ENCODE peak calls at places on chromosomes 3 and 15, in ten cellular contexts. One of them, this sample, is unnamed.

GRCh38 chr3:197041875-197042488 is 12.4 kb upstream of the MELTF start:
- DNase-seq in amniotic stem cell: no peak
- DNase-seq in GM13976: no peak
- DNase-seq in ELR: no peak
- DNase-seq in brain pericyte: no peak
- DNase-seq in KG1: no peak
- DNase-seq in GM10248: no peak
- DNase-seq in stimulated activated CD8-positive, alpha-beta memory T cell treated with anti-CD3 and anti-CD28 coated beads, Interleukin-7, amount 100 ng/mL, for 4 hours: no peak
- DNase-seq in A549: no peak
- DNase-seq in HEK293T: no peak
- DNase-seq in this sample: no peak

GRCh38 chr3:167814441-167814951 is 79.0 kb downstream of the SERPINI1 start:
- DNase-seq in stimulated activated CD8-positive, alpha-beta memory T cell treated with anti-CD3 and anti-CD28 coated beads, Interleukin-7, amount 100 ng/mL, for 4 hours: no peak
- DNase-seq in HEK293T: no peak
- DNase-seq in ELR: no peak
- DNase-seq in KG1: no peak
- DNase-seq in amniotic stem cell: peak
- DNase-seq in brain pericyte: no peak
- DNase-seq in GM10248: no peak
- DNase-seq in GM13976: no peak
- DNase-seq in A549: peak
- DNase-seq in this sample: no peak

GRCh38 chr3:101998256-101998926 is 149.1 kb downstream of the NFKBIZ start:
- DNase-seq in HEK293T: no peak
- DNase-seq in amniotic stem cell: no peak
- DNase-seq in brain pericyte: no peak
- DNase-seq in stimulated activated CD8-positive, alpha-beta memory T cell treated with anti-CD3 and anti-CD28 coated beads, Interleukin-7, amount 100 ng/mL, for 4 hours: no peak
- DNase-seq in A549: peak
- DNase-seq in GM10248: no peak
- DNase-seq in KG1: no peak
- DNase-seq in ELR: no peak
- DNase-seq in GM13976: no peak
- DNase-seq in this sample: no peak

GRCh38 chr3:123026551-123027291 is 842 bp downstream of the SEMA5B start:
- DNase-seq in A549: peak
- DNase-seq in amniotic stem cell: no peak
- DNase-seq in HEK293T: no peak
- DNase-seq in stimulated activated CD8-positive, alpha-beta memory T cell treated with anti-CD3 and anti-CD28 coated beads, Interleukin-7, amount 100 ng/mL, for 4 hours: no peak
- DNase-seq in GM10248: peak
- DNase-seq in ELR: peak
- DNase-seq in GM13976: peak
- DNase-seq in brain pericyte: no peak
- DNase-seq in KG1: no peak
- DNase-seq in this sample: no peak

GRCh38 chr3:122903171-122903570 is 108.3 kb downstream of the SLC49A4 start:
- DNase-seq in KG1: no peak
- DNase-seq in stimulated activated CD8-positive, alpha-beta memory T cell treated with anti-CD3 and anti-CD28 coated beads, Interleukin-7, amount 100 ng/mL, for 4 hours: no peak
- DNase-seq in GM13976: no peak
- DNase-seq in HEK293T: no peak
- DNase-seq in A549: no peak
- DNase-seq in GM10248: no peak
- DNase-seq in amniotic stem cell: no peak
- DNase-seq in brain pericyte: no peak
- DNase-seq in ELR: no peak
- DNase-seq in this sample: no peak

GRCh38 chr15:85852969-85853368 is 58.2 kb upstream of the KLHL25 start:
- DNase-seq in A549: no peak
- DNase-seq in GM13976: no peak
- DNase-seq in GM10248: no peak
- DNase-seq in HEK293T: no peak
- DNase-seq in ELR: no peak
- DNase-seq in brain pericyte: no peak
- DNase-seq in KG1: no peak
- DNase-seq in amniotic stem cell: no peak
- DNase-seq in stimulated activated CD8-positive, alpha-beta memory T cell treated with anti-CD3 and anti-CD28 coated beads, Interleukin-7, amount 100 ng/mL, for 4 hours: no peak
- DNase-seq in this sample: no peak

GRCh38 chr15:66622677-66623076 is 56.9 kb upstream of the LCTL start:
- DNase-seq in brain pericyte: no peak
- DNase-seq in amniotic stem cell: no peak
- DNase-seq in stimulated activated CD8-positive, alpha-beta memory T cell treated with anti-CD3 and anti-CD28 coated beads, Interleukin-7, amount 100 ng/mL, for 4 hours: no peak
- DNase-seq in KG1: no peak
- DNase-seq in GM13976: no peak
- DNase-seq in ELR: no peak
- DNase-seq in A549: no peak
- DNase-seq in HEK293T: no peak
- DNase-seq in GM10248: no peak
- DNase-seq in this sample: no peak

GRCh38 chr3:128753715-128754114 is 27.7 kb downstream of the RAB7A start:
- DNase-seq in stimulated activated CD8-positive, alpha-beta memory T cell treated with anti-CD3 and anti-CD28 coated beads, Interleukin-7, amount 100 ng/mL, for 4 hours: no peak
- DNase-seq in KG1: no peak
- DNase-seq in HEK293T: no peak
- DNase-seq in ELR: no peak
- DNase-seq in amniotic stem cell: no peak
- DNase-seq in A549: no peak
- DNase-seq in GM13976: no peak
- DNase-seq in GM10248: no peak
- DNase-seq in brain pericyte: no peak
- DNase-seq in this sample: no peak

GRCh38 chr15:76061700-76062099 is 1.9 kb downstream of the TMEM266 start:
- DNase-seq in ELR: no peak
- DNase-seq in HEK293T: no peak
- DNase-seq in GM10248: no peak
- DNase-seq in GM13976: no peak
- DNase-seq in A549: no peak
- DNase-seq in stimulated activated CD8-positive, alpha-beta memory T cell treated with anti-CD3 and anti-CD28 coated beads, Interleukin-7, amount 100 ng/mL, for 4 hours: no peak
- DNase-seq in brain pericyte: no peak
- DNase-seq in KG1: no peak
- DNase-seq in amniotic stem cell: no peak
- DNase-seq in this sample: no peak

GRCh38 chr3:127750226-127751031 is 71.9 kb downstream of the MGLL start:
- DNase-seq in GM10248: no peak
- DNase-seq in stimulated activated CD8-positive, alpha-beta memory T cell treated with anti-CD3 and anti-CD28 coated beads, Interleukin-7, amount 100 ng/mL, for 4 hours: no peak
- DNase-seq in A549: no peak
- DNase-seq in ELR: peak
- DNase-seq in HEK293T: no peak
- DNase-seq in amniotic stem cell: peak
- DNase-seq in GM13976: peak
- DNase-seq in KG1: no peak
- DNase-seq in brain pericyte: no peak
- DNase-seq in this sample: peak

GRCh38 chr3:57060089-57060829 is at the start of gene SPATA12:
- DNase-seq in GM13976: no peak
- DNase-seq in stimulated activated CD8-positive, alpha-beta memory T cell treated with anti-CD3 and anti-CD28 coated beads, Interleukin-7, amount 100 ng/mL, for 4 hours: no peak
- DNase-seq in ELR: peak
- DNase-seq in HEK293T: peak
- DNase-seq in GM10248: no peak
- DNase-seq in amniotic stem cell: peak
- DNase-seq in brain pericyte: no peak
- DNase-seq in KG1: peak
- DNase-seq in A549: peak
- DNase-seq in this sample: no peak

GRCh38 chr3:185070491-185071335 is 82.1 kb downstream of the C3orf70 start:
- DNase-seq in HEK293T: peak
- DNase-seq in stimulated activated CD8-positive, alpha-beta memory T cell treated with anti-CD3 and anti-CD28 coated beads, Interleukin-7, amount 100 ng/mL, for 4 hours: no peak
- DNase-seq in ELR: peak
- DNase-seq in A549: peak
- DNase-seq in GM13976: no peak
- DNase-seq in brain pericyte: no peak
- DNase-seq in GM10248: no peak
- DNase-seq in amniotic stem cell: no peak
- DNase-seq in KG1: no peak
- DNase-seq in this sample: no peak

GRCh38 chr15:24760066-24760465 is 84.5 kb downstream of the NPAP1 start:
- DNase-seq in KG1: no peak
- DNase-seq in ELR: no peak
- DNase-seq in amniotic stem cell: no peak
- DNase-seq in stimulated activated CD8-positive, alpha-beta memory T cell treated with anti-CD3 and anti-CD28 coated beads, Interleukin-7, amount 100 ng/mL, for 4 hours: no peak
- DNase-seq in GM10248: no peak
- DNase-seq in A549: no peak
- DNase-seq in GM13976: no peak
- DNase-seq in brain pericyte: no peak
- DNase-seq in HEK293T: no peak
- DNase-seq in this sample: no peak

GRCh38 chr3:170598091-170598502 is 12.2 kb upstream of the SLC7A14 start:
- DNase-seq in ELR: no peak
- DNase-seq in stimulated activated CD8-positive, alpha-beta memory T cell treated with anti-CD3 and anti-CD28 coated beads, Interleukin-7, amount 100 ng/mL, for 4 hours: no peak
- DNase-seq in A549: no peak
- DNase-seq in GM10248: no peak
- DNase-seq in HEK293T: no peak
- DNase-seq in KG1: no peak
- DNase-seq in GM13976: no peak
- DNase-seq in brain pericyte: no peak
- DNase-seq in amniotic stem cell: no peak
- DNase-seq in this sample: no peak

GRCh38 chr3:43185656-43186375 is 79.9 kb upstream of the POMGNT2 start:
- DNase-seq in brain pericyte: no peak
- DNase-seq in KG1: no peak
- DNase-seq in A549: no peak
- DNase-seq in stimulated activated CD8-positive, alpha-beta memory T cell treated with anti-CD3 and anti-CD28 coated beads, Interleukin-7, amount 100 ng/mL, for 4 hours: no peak
- DNase-seq in HEK293T: no peak
- DNase-seq in ELR: peak
- DNase-seq in amniotic stem cell: peak
- DNase-seq in GM10248: no peak
- DNase-seq in GM13976: no peak
- DNase-seq in this sample: no peak

GRCh38 chr15:81858136-81858535 is 187.7 kb downstream of the MEX3B start:
- DNase-seq in GM10248: no peak
- DNase-seq in GM13976: no peak
- DNase-seq in HEK293T: no peak
- DNase-seq in amniotic stem cell: no peak
- DNase-seq in KG1: no peak
- DNase-seq in brain pericyte: no peak
- DNase-seq in ELR: no peak
- DNase-seq in stimulated activated CD8-positive, alpha-beta memory T cell treated with anti-CD3 and anti-CD28 coated beads, Interleukin-7, amount 100 ng/mL, for 4 hours: no peak
- DNase-seq in A549: no peak
- DNase-seq in this sample: no peak

GRCh38 chr15:52283281-52283680 is 12.3 kb downstream of the MYO5C start:
- DNase-seq in HEK293T: no peak
- DNase-seq in GM13976: no peak
- DNase-seq in ELR: no peak
- DNase-seq in KG1: no peak
- DNase-seq in GM10248: no peak
- DNase-seq in A549: no peak
- DNase-seq in amniotic stem cell: no peak
- DNase-seq in brain pericyte: no peak
- DNase-seq in stimulated activated CD8-positive, alpha-beta memory T cell treated with anti-CD3 and anti-CD28 coated beads, Interleukin-7, amount 100 ng/mL, for 4 hours: no peak
- DNase-seq in this sample: no peak

GRCh38 chr3:48502728-48503168 is 1.2 kb downstream of the SHISA5 start:
- DNase-seq in ELR: no peak
- DNase-seq in GM13976: no peak
- DNase-seq in brain pericyte: no peak
- DNase-seq in A549: no peak
- DNase-seq in GM10248: no peak
- DNase-seq in amniotic stem cell: no peak
- DNase-seq in KG1: no peak
- DNase-seq in stimulated activated CD8-positive, alpha-beta memory T cell treated with anti-CD3 and anti-CD28 coated beads, Interleukin-7, amount 100 ng/mL, for 4 hours: no peak
- DNase-seq in HEK293T: peak
- DNase-seq in this sample: no peak

GRCh38 chr3:186456636-186457265 is 87.4 kb downstream of the CRYGS start:
- DNase-seq in GM10248: no peak
- DNase-seq in amniotic stem cell: no peak
- DNase-seq in stimulated activated CD8-positive, alpha-beta memory T cell treated with anti-CD3 and anti-CD28 coated beads, Interleukin-7, amount 100 ng/mL, for 4 hours: no peak
- DNase-seq in GM13976: no peak
- DNase-seq in brain pericyte: no peak
- DNase-seq in KG1: no peak
- DNase-seq in A549: no peak
- DNase-seq in ELR: no peak
- DNase-seq in HEK293T: no peak
- DNase-seq in this sample: no peak

GRCh38 chr3:37981348-37981664 is 9.3 kb upstream of the VILL start:
- DNase-seq in KG1: no peak
- DNase-seq in GM13976: no peak
- DNase-seq in A549: no peak
- DNase-seq in ELR: no peak
- DNase-seq in GM10248: no peak
- DNase-seq in amniotic stem cell: no peak
- DNase-seq in brain pericyte: no peak
- DNase-seq in stimulated activated CD8-positive, alpha-beta memory T cell treated with anti-CD3 and anti-CD28 coated beads, Interleukin-7, amount 100 ng/mL, for 4 hours: no peak
- DNase-seq in HEK293T: no peak
- DNase-seq in this sample: no peak

GRCh38 chr15:96460106-96460505 is 129.6 kb downstream of the NR2F2 start:
- DNase-seq in stimulated activated CD8-positive, alpha-beta memory T cell treated with anti-CD3 and anti-CD28 coated beads, Interleukin-7, amount 100 ng/mL, for 4 hours: no peak
- DNase-seq in amniotic stem cell: no peak
- DNase-seq in HEK293T: no peak
- DNase-seq in GM10248: no peak
- DNase-seq in A549: no peak
- DNase-seq in brain pericyte: no peak
- DNase-seq in KG1: no peak
- DNase-seq in GM13976: no peak
- DNase-seq in ELR: no peak
- DNase-seq in this sample: no peak

GRCh38 chr3:17964113-17964512 is 221.7 kb upstream of the TBC1D5 start:
- DNase-seq in amniotic stem cell: no peak
- DNase-seq in stimulated activated CD8-positive, alpha-beta memory T cell treated with anti-CD3 and anti-CD28 coated beads, Interleukin-7, amount 100 ng/mL, for 4 hours: no peak
- DNase-seq in brain pericyte: no peak
- DNase-seq in A549: no peak
- DNase-seq in GM13976: no peak
- DNase-seq in ELR: no peak
- DNase-seq in HEK293T: no peak
- DNase-seq in GM10248: no peak
- DNase-seq in KG1: peak
- DNase-seq in this sample: no peak

This sample was measured in GM12864.